ENCODE peak calls at places on chromosomes 6 and 20, in eight cellular contexts. X, L, I, K, F, T, J and Z are unnamed samples.

GRCh38 chr6:136775548-136775947 is 16.7 kb downstream of the MAP3K5 start:
- DNase-seq in X (no peak), F (no peak), L (no peak), T (no peak), J (no peak), I (peak), K (no peak), Z (no peak)

GRCh38 chr6:169529931-169530761 is 171.7 kb downstream of the WDR27 start:
- DNase-seq in L (no peak), T (no peak), X (no peak), F (no peak), I (peak), K (no peak), J (no peak), Z (peak)

GRCh38 chr6:84709121-84709520 is 55.3 kb downstream of the TBX18 start:
- DNase-seq in L (no peak), K (no peak), J (no peak), I (no peak), X (no peak), T (no peak), F (no peak), Z (no peak)

GRCh38 chr20:48760403-48760889 is 67.4 kb downstream of the PREX1 start:
- DNase-seq in X (no peak), K (peak), F (no peak), J (no peak), L (peak), I (peak), T (peak), Z (peak)

GRCh38 chr6:56510984-56511531 is 131.6 kb downstream of the DST start:
- DNase-seq in K (no peak), J (no peak), I (no peak), L (no peak), F (no peak), T (no peak), X (no peak), Z (no peak)

GRCh38 chr20:44500221-44500620 is 21.6 kb downstream of the SERINC3 start:
- DNase-seq in F (no peak), K (no peak), T (no peak), X (no peak), L (no peak), J (no peak), I (no peak), Z (no peak)

GRCh38 chr20:6480328-6481030 is 287.0 kb upstream of the BMP2 start:
- DNase-seq in L (no peak), F (no peak), K (no peak), I (peak), T (no peak), X (no peak), J (no peak), Z (peak)

GRCh38 chr6:155241966-155242365 is 21.8 kb upstream of the CLDN20 start:
- DNase-seq in L (no peak), K (no peak), X (no peak), J (no peak), I (no peak), F (no peak), T (no peak), Z (no peak)

GRCh38 chr6:21739838-21740237 is 146.3 kb downstream of the SOX4 start:
- DNase-seq in K (no peak), L (no peak), F (no peak), X (no peak), I (no peak), T (no peak), J (no peak), Z (no peak)

GRCh38 chr6:47438481-47439347 is 38.9 kb upstream of the CD2AP start:
- DNase-seq in T (no peak), J (no peak), F (no peak), K (no peak), X (peak), I (no peak), L (peak), Z (no peak)

GRCh38 chr6:21800948-21801438 is 207.4 kb downstream of the SOX4 start:
- DNase-seq in L (no peak), I (peak), F (no peak), X (no peak), K (no peak), T (no peak), J (no peak), Z (peak)

GRCh38 chr20:561437-562231 is 18.0 kb upstream of the CSNK2A1 start:
- DNase-seq in I (peak), J (peak), T (peak), K (peak), F (peak), L (peak), X (no peak), Z (peak)

GRCh38 chr20:9506337-9506821 is 8.0 kb upstream of the LAMP5 start:
- DNase-seq in T (no peak), J (no peak), I (no peak), K (no peak), X (no peak), L (no peak), F (no peak), Z (peak)

GRCh38 chr6:19554356-19555225 is 282.6 kb upstream of the ID4 start:
- DNase-seq in J (no peak), K (peak), L (no peak), F (no peak), I (no peak), X (no peak), T (no peak), Z (no peak)

GRCh38 chr20:17621229-17621968 is 51.5 kb downstream of the DSTN start:
- DNase-seq in J (no peak), K (no peak), X (no peak), F (no peak), I (no peak), L (no peak), T (no peak), Z (peak)

GRCh38 chr6:39520411-39520810 is 197.9 kb upstream of the KCNK16 start:
- DNase-seq in I (no peak), F (no peak), K (no peak), T (no peak), X (no peak), J (no peak), L (no peak), Z (no peak)

GRCh38 chr6:34362909-34363713 is 29.4 kb downstream of the NUDT3 start:
- DNase-seq in T (no peak), I (no peak), K (no peak), J (no peak), L (peak), F (no peak), X (peak), Z (no peak)

GRCh38 chr6:73263570-73263909 is 544 bp upstream of the KHDC1 start:
- DNase-seq in K (peak), X (no peak), F (no peak), T (no peak), L (peak), J (no peak), I (no peak), Z (peak)

GRCh38 chr20:2333821-2334220 is 38.0 kb downstream of the TGM3 start:
- DNase-seq in F (no peak), T (no peak), L (no peak), J (no peak), I (no peak), K (no peak), X (no peak), Z (no peak)

GRCh38 chr20:44396369-44396768 is 40.9 kb downstream of the HNF4A start:
- DNase-seq in I (no peak), L (no peak), J (no peak), K (no peak), F (no peak), T (no peak), X (no peak), Z (peak)

GRCh38 chr6:105900120-105900937 is 185.8 kb upstream of the PRDM1 start:
- DNase-seq in T (no peak), F (no peak), X (no peak), K (peak), I (peak), L (peak), J (no peak), Z (peak)

GRCh38 chr6:132140150-132140549 is 189.0 kb upstream of the CCN2 start:
- DNase-seq in K (no peak), L (no peak), J (no peak), X (no peak), T (no peak), F (no peak), I (no peak), Z (no peak)

GRCh38 chr6:20630617-20631448 is 96.6 kb downstream of the CDKAL1 start:
- DNase-seq in K (peak), J (peak), T (no peak), F (no peak), L (no peak), X (peak), I (no peak), Z (no peak)

GRCh38 chr6:20202070-20202658 is 10.1 kb downstream of the MBOAT1 start:
- DNase-seq in J (no peak), F (no peak), X (peak), L (no peak), I (peak), T (peak), K (peak), Z (no peak)

DNA sequence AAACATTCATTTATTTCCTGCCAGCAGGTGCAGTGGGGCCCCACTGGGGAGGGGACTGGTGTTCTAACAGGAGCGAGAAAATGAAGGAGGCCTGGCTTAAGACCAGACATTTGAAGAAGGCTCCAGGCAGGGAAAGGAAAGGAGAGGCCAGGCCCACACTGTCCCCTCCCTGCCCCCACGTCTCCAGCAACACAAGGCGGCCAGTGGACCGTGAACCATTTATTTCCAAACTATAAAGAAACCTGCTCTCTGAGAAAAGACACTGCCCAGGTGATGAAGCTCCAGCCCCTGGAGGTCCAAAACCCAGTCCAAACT is 41.4 kb upstream of the CDH22 start:
- DNase-seq in T (no peak), X (no peak), L (peak), F (no peak), J (no peak), I (no peak), K (no peak), Z (peak)
- H3K27ac ChIP-seq in T (no peak), X (peak), L (peak), F (peak), J (no peak), I (peak), K (no peak), Z (peak)

DNA sequence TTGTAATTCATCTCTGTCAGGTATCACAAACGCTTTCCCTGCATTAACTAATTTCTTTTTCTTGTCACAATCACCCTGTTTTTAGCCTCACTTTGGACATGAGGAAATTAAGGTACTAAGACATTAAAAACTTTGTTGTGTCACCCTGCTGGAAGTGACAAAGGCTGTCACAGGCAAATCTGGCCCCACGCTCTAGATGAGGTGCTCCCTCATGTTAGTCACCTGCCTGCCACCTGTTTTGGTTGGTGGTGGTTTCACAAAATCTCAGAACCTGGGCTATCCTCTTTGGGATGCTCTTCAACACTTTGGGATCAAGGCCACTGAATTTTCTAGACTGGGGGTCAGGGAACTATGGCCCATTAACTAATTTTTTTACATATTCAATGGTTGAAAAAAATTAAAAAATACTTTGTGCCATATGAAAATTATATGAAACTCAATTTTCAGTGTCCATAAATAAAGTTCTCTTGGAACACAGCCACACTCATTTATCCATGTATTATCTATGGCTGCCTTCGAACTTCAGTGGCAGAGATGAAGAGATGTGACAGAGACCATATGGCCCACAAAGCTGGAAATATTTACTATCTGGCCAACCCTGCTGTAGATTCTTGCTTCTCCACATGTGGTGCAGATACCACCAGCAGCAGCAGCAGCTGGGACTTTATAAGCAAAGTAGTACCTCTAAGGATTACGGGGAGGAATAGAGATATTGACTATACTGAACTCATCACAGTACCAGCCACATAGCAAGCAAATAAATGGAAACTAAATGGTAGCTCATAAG is 16.1 kb upstream of the TNFAIP3 start:
- DNase-seq in J (no peak), T (no peak), X (no peak), K (no peak), I (no peak), L (no peak), F (no peak), Z (no peak)
- H2AFZ ChIP-seq in J (peak), T (no peak), X (no peak), K (no peak), I (no peak), L (no peak), F (no peak), Z (no peak)

GRCh38 chr6:82751718-82752117 is 313.9 kb downstream of the UBE3D start:
- DNase-seq in T (no peak), I (no peak), K (no peak), L (no peak), F (no peak), X (no peak), J (no peak), Z (no peak)
- H3K27ac ChIP-seq in T (no peak), I (no peak), K (no peak), L (no peak), F (no peak), X (no peak), J (no peak), Z (no peak)

GRCh38 chr20:38272398-38272797 is 11.9 kb upstream of the KIAA1755 start:
- DNase-seq in J (no peak), X (no peak), L (no peak), I (peak), F (no peak), T (no peak), K (peak), Z (peak)

GRCh38 chr20:38271609-38272120 is 11.1 kb upstream of the KIAA1755 start:
- DNase-seq in X (no peak), I (no peak), K (no peak), J (no peak), L (no peak), F (no peak), T (no peak), Z (peak)

GRCh38 chr20:38275815-38276550 is 15.4 kb upstream of the KIAA1755 start:
- DNase-seq in J (no peak), F (no peak), I (peak), X (no peak), K (peak), L (no peak), T (no peak), Z (peak)

GRCh38 chr20:38270869-38271608 is 10.5 kb upstream of the KIAA1755 start:
- DNase-seq in X (no peak), I (peak), K (peak), F (no peak), J (peak), T (no peak), L (no peak), Z (peak)

DNA sequence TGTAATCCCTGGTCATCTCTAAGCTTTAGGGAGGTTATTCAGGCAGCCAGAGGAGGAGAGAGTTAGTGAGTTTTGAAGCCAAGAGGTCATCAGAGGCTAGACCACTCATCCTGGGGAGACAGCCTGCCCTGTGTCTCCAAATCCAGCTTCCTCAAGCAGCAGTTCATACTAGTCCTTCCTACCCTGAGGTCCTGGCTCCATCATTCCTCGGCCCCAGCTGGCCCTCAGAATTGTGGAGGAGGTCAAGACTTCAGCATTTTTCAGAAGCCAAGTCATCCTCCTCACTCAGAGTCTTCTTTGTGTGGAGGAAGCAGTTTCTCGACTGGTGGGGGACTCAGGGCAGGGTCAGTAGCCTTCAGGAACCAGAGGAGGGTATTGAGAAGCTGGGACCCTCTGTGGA is 12.4 kb upstream of the KIAA1755 start:
- DNase-seq in X (no peak), I (peak), L (no peak), K (no peak), T (no peak), J (no peak), F (no peak), Z (peak)
- H2AFZ ChIP-seq in X (no peak), I (no peak), L (no peak), K (peak), T (no peak), J (no peak), F (no peak), Z (peak)

GRCh38 chr6:12150812-12151432 is 138.8 kb downstream of the HIVEP1 start:
- DNase-seq in L (peak), J (peak), T (no peak), K (no peak), X (no peak), I (no peak), F (no peak), Z (no peak)
- H3K27ac ChIP-seq in L (no peak), J (no peak), T (no peak), K (no peak), X (no peak), I (no peak), F (no peak), Z (no peak)

GRCh38 chr6:89434954-89435353 is 2.0 kb downstream of the ANKRD6 start:
- DNase-seq in J (no peak), F (no peak), X (no peak), K (peak), L (no peak), I (no peak), T (no peak), Z (no peak)

GRCh38 chr6:89433637-89434499 is 916 bp downstream of the ANKRD6 start:
- DNase-seq in K (peak), F (no peak), T (peak), L (peak), X (peak), J (no peak), I (no peak), Z (peak)

GRCh38 chr6:89430563-89430962 is 2.4 kb upstream of the ANKRD6 start:
- DNase-seq in K (no peak), J (no peak), F (no peak), I (peak), L (no peak), T (no peak), X (no peak), Z (no peak)

GRCh38 chr6:89436226-89436625 is 3.3 kb downstream of the ANKRD6 start:
- DNase-seq in X (no peak), K (peak), T (peak), J (no peak), F (no peak), I (no peak), L (no peak), Z (no peak)

GRCh38 chr6:89432875-89433636 is at the start of gene ANKRD6:
- DNase-seq in K (peak), T (peak), I (no peak), X (peak), L (peak), J (peak), F (peak), Z (peak)
- H2AFZ ChIP-seq in K (peak), T (peak), I (peak), X (peak), L (peak), J (peak), F (peak), Z (peak)